ENCODE peak calls at places on chromosomes 1 and 21, in four cellular contexts. One of them, this sample, is unnamed.

GRCh38 chr1:204222006-204222872 is 8.5 kb upstream of the GOLT1A start:
- DNase-seq in choroid plexus epithelial cell: no peak
- DNase-seq in posterior cingulate gyrus: no peak
- DNase-seq in prostate gland: no peak
- DNase-seq in this sample: no peak

GRCh38 chr1:31082385-31082784 is 16.9 kb upstream of the PUM1 start:
- DNase-seq in choroid plexus epithelial cell: no peak
- DNase-seq in posterior cingulate gyrus: no peak
- DNase-seq in prostate gland: no peak
- DNase-seq in this sample: no peak

GRCh38 chr1:69930396-69930795 is 275.0 kb downstream of the LRRC40 start:
- DNase-seq in choroid plexus epithelial cell: peak
- DNase-seq in posterior cingulate gyrus: no peak
- DNase-seq in prostate gland: no peak
- DNase-seq in this sample: no peak

GRCh38 chr1:203629509-203630082 is 3.0 kb downstream of the ATP2B4 start:
- DNase-seq in choroid plexus epithelial cell: peak
- DNase-seq in posterior cingulate gyrus: peak
- DNase-seq in prostate gland: no peak
- DNase-seq in this sample: peak

GRCh38 chr1:192418886-192419285 is 102.1 kb downstream of the RGS21 start:
- DNase-seq in choroid plexus epithelial cell: no peak
- DNase-seq in posterior cingulate gyrus: no peak
- DNase-seq in prostate gland: no peak
- DNase-seq in this sample: no peak

GRCh38 chr1:149936992-149937705 is 470 bp upstream of the MTMR11 start:
- DNase-seq in choroid plexus epithelial cell: peak
- DNase-seq in posterior cingulate gyrus: no peak
- DNase-seq in prostate gland: peak
- DNase-seq in this sample: peak

GRCh38 chr1:150551784-150552691 is 2.8 kb downstream of the ADAMTSL4 start:
- DNase-seq in choroid plexus epithelial cell: peak
- DNase-seq in posterior cingulate gyrus: peak
- DNase-seq in prostate gland: peak
- DNase-seq in this sample: peak

GRCh38 chr1:74629283-74629682 is 44.3 kb downstream of the ERICH3 start:
- DNase-seq in choroid plexus epithelial cell: no peak
- DNase-seq in posterior cingulate gyrus: no peak
- DNase-seq in prostate gland: no peak
- DNase-seq in this sample: no peak

GRCh38 chr1:54486864-54487263 is 61.2 kb upstream of the ACOT11 start:
- DNase-seq in choroid plexus epithelial cell: no peak
- DNase-seq in posterior cingulate gyrus: no peak
- DNase-seq in prostate gland: no peak
- DNase-seq in this sample: no peak

GRCh38 chr1:212752256-212752933 is 39.2 kb downstream of the NSL1 start:
- DNase-seq in choroid plexus epithelial cell: peak
- DNase-seq in posterior cingulate gyrus: no peak
- DNase-seq in prostate gland: no peak
- DNase-seq in this sample: peak

GRCh38 chr1:30907641-30908445 is 715 bp downstream of the SDC3 start:
- DNase-seq in choroid plexus epithelial cell: no peak
- DNase-seq in posterior cingulate gyrus: peak
- DNase-seq in prostate gland: no peak
- DNase-seq in this sample: no peak

GRCh38 chr1:216910081-216910840 is 187.0 kb upstream of the ESRRG start:
- DNase-seq in choroid plexus epithelial cell: peak
- DNase-seq in posterior cingulate gyrus: no peak
- DNase-seq in prostate gland: no peak
- DNase-seq in this sample: peak

GRCh38 chr1:51264470-51264869 is 28.4 kb downstream of the RNF11 start:
- DNase-seq in choroid plexus epithelial cell: peak
- DNase-seq in posterior cingulate gyrus: no peak
- DNase-seq in prostate gland: no peak
- DNase-seq in this sample: peak

GRCh38 chr1:220680085-220680687 is 10.0 kb upstream of the C1orf115 start:
- DNase-seq in choroid plexus epithelial cell: peak
- DNase-seq in posterior cingulate gyrus: no peak
- DNase-seq in prostate gland: peak
- DNase-seq in this sample: peak

GRCh38 chr1:219041819-219042218 is 131.9 kb upstream of the LYPLAL1 start:
- DNase-seq in choroid plexus epithelial cell: peak
- DNase-seq in posterior cingulate gyrus: no peak
- DNase-seq in prostate gland: no peak
- DNase-seq in this sample: peak

GRCh38 chr1:153217212-153217611 is at the start of gene PRR9:
- DNase-seq in choroid plexus epithelial cell: no peak
- DNase-seq in posterior cingulate gyrus: no peak
- DNase-seq in prostate gland: no peak
- DNase-seq in this sample: no peak

GRCh38 chr1:110872745-110873435 is at the start of gene CD53:
- DNase-seq in choroid plexus epithelial cell: no peak
- DNase-seq in posterior cingulate gyrus: no peak
- DNase-seq in prostate gland: no peak
- DNase-seq in this sample: no peak

GRCh38 chr1:109639063-109639840 is 16.6 kb upstream of the GSTM4 start:
- DNase-seq in choroid plexus epithelial cell: no peak
- DNase-seq in posterior cingulate gyrus: no peak
- DNase-seq in prostate gland: no peak
- DNase-seq in this sample: no peak

GRCh38 chr1:183273300-183273699 is 87.2 kb downstream of the LAMC2 start:
- DNase-seq in choroid plexus epithelial cell: no peak
- DNase-seq in posterior cingulate gyrus: no peak
- DNase-seq in prostate gland: no peak
- DNase-seq in this sample: peak

GRCh38 chr1:52238887-52239707 is 97.2 kb downstream of the ZFYVE9 start:
- DNase-seq in choroid plexus epithelial cell: peak
- DNase-seq in posterior cingulate gyrus: no peak
- DNase-seq in prostate gland: no peak
- DNase-seq in this sample: peak

GRCh38 chr1:24896176-24896575 is 33.9 kb downstream of the RUNX3 start:
- DNase-seq in choroid plexus epithelial cell: no peak
- DNase-seq in posterior cingulate gyrus: no peak
- DNase-seq in prostate gland: no peak
- DNase-seq in this sample: no peak

GRCh38 chr1:240435996-240436566 is 175.9 kb downstream of the GREM2 start:
- DNase-seq in choroid plexus epithelial cell: no peak
- DNase-seq in posterior cingulate gyrus: no peak
- DNase-seq in prostate gland: no peak
- DNase-seq in this sample: no peak

GRCh38 chr1:184189361-184189760 is 137.8 kb downstream of the TSEN15 start:
- DNase-seq in choroid plexus epithelial cell: no peak
- DNase-seq in posterior cingulate gyrus: no peak
- DNase-seq in prostate gland: no peak
- DNase-seq in this sample: peak

GRCh38 chr1:230123280-230124186 is 56.5 kb downstream of the GALNT2 start:
- DNase-seq in choroid plexus epithelial cell: peak
- DNase-seq in posterior cingulate gyrus: no peak
- DNase-seq in prostate gland: no peak
- DNase-seq in this sample: no peak

GRCh38 chr1:6822530-6823359 is 37.5 kb downstream of the CAMTA1 start:
- DNase-seq in choroid plexus epithelial cell: no peak
- DNase-seq in posterior cingulate gyrus: no peak
- DNase-seq in prostate gland: no peak
- DNase-seq in this sample: no peak

GRCh38 chr21:20647603-20648002 is 350.6 kb upstream of the NCAM2 start:
- DNase-seq in choroid plexus epithelial cell: peak
- DNase-seq in posterior cingulate gyrus: no peak
- DNase-seq in prostate gland: no peak
- DNase-seq in this sample: no peak

This sample was measured in cardiac fibroblast.